ENCODE peak calls at places on chromosomes 16 and 17, in four cellular contexts. F is gastrocnemius medialis, A is uterus, M is heart left ventricle. U is an unnamed sample.

GRCh38 chr16:78596348-78596995 is 497.0 kb downstream of the WWOX start:
- DNase-seq in F (no peak), A (no peak), M (no peak), U (no peak)

GRCh38 chr16:10599626-10600025 is 19.2 kb upstream of the EMP2 start:
- DNase-seq in F (no peak), A (no peak), M (no peak), U (no peak)

GRCh38 chr17:34378664-34379101 is 15.7 kb upstream of the CCL1 start:
- DNase-seq in F (no peak), A (no peak), M (no peak), U (no peak)

GRCh38 chr16:72637306-72637705 is 410.6 kb downstream of the ZFHX3 start:
- DNase-seq in F (no peak), A (no peak), M (no peak), U (no peak)

GRCh38 chr16:67326472-67327309 is at the start of the genes KCTD19 and LRRC36:
- DNase-seq in F (peak), A (peak), M (peak), U (peak)

GRCh38 chr16:48366165-48367093 is 18.8 kb downstream of the SIAH1 start:
- DNase-seq in F (peak), A (peak), M (no peak), U (peak)

GRCh38 chr16:60945225-60945624 is 1091.0 kb downstream of the CDH8 start:
- DNase-seq in F (no peak), A (no peak), M (no peak), U (no peak)

GRCh38 chr17:42023524-42024349 is 3.8 kb downstream of the NKIRAS2 start:
- DNase-seq in F (no peak), A (no peak), M (no peak), U (peak)

GRCh38 chr17:55187371-55187770 is 77.4 kb upstream of the HLF start:
- DNase-seq in F (no peak), A (peak), M (no peak), U (no peak)

GRCh38 chr17:45221081-45221996 is at the start of gene FMNL1:
- DNase-seq in F (no peak), A (no peak), M (peak), U (no peak)

GRCh38 chr17:70677783-70678647 is 508.7 kb downstream of the KCNJ2 start:
- DNase-seq in F (no peak), A (no peak), M (no peak), U (no peak)

GRCh38 chr17:21711182-21711581 is 18.9 kb downstream of the KCNJ18 start:
- DNase-seq in F (no peak), A (no peak), M (no peak), U (no peak)

GRCh38 chr16:12130691-12131302 is 154.3 kb downstream of the SNX29 start:
- DNase-seq in F (no peak), A (no peak), M (no peak), U (no peak)

GRCh38 chr16:50741808-50742520 is at the start of gene CYLD:
- DNase-seq in F (peak), A (peak), M (peak), U (peak)

GRCh38 chr17:60392845-60393702 is 1.1 kb upstream of the USP32 start:
- DNase-seq in F (peak), A (no peak), M (peak), U (peak)

GRCh38 chr16:55992551-55992950 is 117.4 kb upstream of the CES5A start:
- DNase-seq in F (no peak), A (no peak), M (no peak), U (no peak)

DNA sequence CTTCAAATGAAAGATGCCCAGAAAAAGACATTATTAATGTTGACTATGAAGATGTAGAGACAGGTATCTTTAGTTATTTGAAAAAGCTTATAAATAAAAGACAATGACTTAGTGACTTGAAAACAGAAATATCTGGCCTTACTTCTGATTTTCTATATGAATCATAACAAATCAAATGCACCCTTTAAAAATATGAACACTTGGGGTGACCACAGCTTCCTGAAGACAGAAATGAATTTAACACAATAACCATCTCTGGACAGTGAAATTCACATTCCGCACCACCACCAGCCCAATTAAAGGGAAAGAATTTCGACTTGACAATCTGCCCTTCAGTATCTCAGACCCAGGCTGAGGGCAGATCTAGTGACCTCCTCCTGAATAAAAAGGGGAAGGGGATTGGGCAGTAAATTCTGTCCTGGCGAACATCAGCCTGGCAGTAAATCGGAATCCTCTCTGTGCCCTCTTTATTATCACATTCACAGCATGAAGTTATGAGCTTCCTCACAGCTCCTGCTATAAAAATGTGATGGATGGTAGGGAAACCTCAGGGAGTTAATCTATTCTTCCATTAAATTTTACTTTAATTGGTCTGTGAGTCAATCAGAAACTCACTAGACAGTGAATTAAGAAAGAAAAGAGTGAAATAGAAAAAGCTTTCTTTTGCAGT is 131.5 kb downstream of the SNX11 start:
- DNase-seq in F (no peak), A (no peak), M (no peak), U (no peak)
- H3K4me3 ChIP-seq in F (no peak), A (no peak), M (no peak), U (no peak)

GRCh38 chr17:44083250-44083849 is 12.8 kb downstream of the G6PC3 start:
- DNase-seq in F (no peak), A (no peak), M (no peak), U (no peak)
- TF ChIP-seq CTCF in F (peak), A (no peak), M (no peak), U (no peak)

DNA sequence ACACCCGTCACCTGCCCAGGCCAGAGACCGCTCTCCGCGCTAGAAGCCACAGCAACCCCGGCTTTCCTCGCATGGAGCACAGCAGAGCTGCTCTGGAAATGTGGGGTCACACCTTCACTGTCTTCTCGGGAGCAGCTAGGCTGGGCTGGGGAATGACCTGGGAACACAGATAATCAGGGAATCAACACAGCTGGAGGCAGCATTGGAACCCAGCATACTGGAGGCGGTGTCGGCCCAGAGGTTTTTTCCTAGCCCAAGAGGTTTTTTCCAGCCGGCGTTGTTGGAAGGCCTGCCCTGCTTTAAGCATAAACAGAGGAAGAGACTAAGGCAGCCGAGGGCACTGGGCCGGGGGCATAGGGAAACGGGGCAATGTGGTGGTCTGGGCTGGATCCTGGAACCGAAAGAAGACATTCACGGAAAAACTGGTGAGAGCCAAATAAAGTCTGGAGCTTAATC is 808 bp upstream of the PLD6 start:
- DNase-seq in F (no peak), A (no peak), M (no peak), U (no peak)
- H3K4me3 ChIP-seq in F (peak), A (peak), M (no peak), U (peak)

DNA sequence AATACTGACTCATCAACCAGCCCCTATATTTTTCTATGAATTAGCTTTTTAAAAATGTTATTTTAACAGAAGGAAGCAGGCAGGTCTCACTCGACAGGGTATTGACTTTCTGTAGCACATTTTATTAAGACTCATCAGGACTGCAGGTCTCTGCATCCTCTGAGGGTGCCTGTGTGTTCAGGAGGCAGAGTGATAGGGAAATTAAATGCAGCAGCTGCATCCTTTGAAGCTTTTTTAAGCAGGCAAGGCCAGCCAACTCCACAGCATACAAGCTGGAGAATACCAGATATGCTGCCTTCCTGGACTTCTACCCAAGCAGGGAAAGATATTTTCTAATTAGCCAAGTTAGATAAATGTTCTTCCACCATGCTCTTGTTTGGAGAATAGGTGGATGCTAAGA is 124.9 kb downstream of the WSCD1 start:
- DNase-seq in F (no peak), A (no peak), M (no peak), U (no peak)
- TF ChIP-seq CTCF in F (no peak), A (no peak), M (no peak), U (no peak)

GRCh38 chr17:29018788-29019474 is 13.1 kb upstream of the SEZ6 start:
- DNase-seq in F (no peak), A (no peak), M (no peak), U (no peak)
- H3K4me3 ChIP-seq in F (no peak), A (no peak), M (no peak), U (no peak)

GRCh38 chr17:7888184-7888920 is at the start of gene CHD3:
- DNase-seq in F (no peak), A (no peak), M (no peak), U (no peak)

GRCh38 chr17:7886227-7887037 is 2.2 kb upstream of the CHD3 start:
- DNase-seq in F (no peak), A (peak), M (no peak), U (peak)

GRCh38 chr17:7887482-7888183 is 956 bp upstream of the CHD3 start:
- DNase-seq in F (peak), A (peak), M (peak), U (peak)

GRCh38 chr17:7885357-7886226 is 3.0 kb upstream of the CHD3 start:
- DNase-seq in F (no peak), A (peak), M (peak), U (peak)

GRCh38 chr17:7887038-7887481 is 1.5 kb upstream of the CHD3 start:
- DNase-seq in F (no peak), A (no peak), M (no peak), U (no peak)
- TF ChIP-seq CTCF in F (no peak), A (peak), M (no peak), U (no peak)

GRCh38 chr16:88692861-88693260 is 6.6 kb upstream of the SNAI3 start:
- DNase-seq in F (no peak), A (no peak), M (no peak), U (no peak)
- H3K4me3 ChIP-seq in F (no peak), A (no peak), M (no peak), U (no peak)

GRCh38 chr16:57299719-57300386 is 15.4 kb upstream of the PLLP start:
- DNase-seq in F (peak), A (peak), M (peak), U (peak)
- TF ChIP-seq CTCF in F (peak), A (peak), M (peak), U (peak)

GRCh38 chr16:1281517-1281916 is 25.6 kb downstream of the TPSD1 start:
- DNase-seq in F (no peak), A (no peak), M (no peak), U (no peak)
- H3K4me3 ChIP-seq in F (no peak), A (no peak), M (no peak), U (no peak)

U was measured in sigmoid colon.